ENCODE peak calls at places on chromosomes 6 and 20, in four cellular contexts. A is AG04450, V is lower lobe of right lung, C is BE2C. J is an unnamed sample.

GRCh38 chr20:32356935-32357868 is 929 bp upstream of the ASXL1 start:
- DNase-seq in A (no peak), V (no peak), C (peak; percentile 14), J (peak; percentile 64)

GRCh38 chr20:51315390-51315789 is 227.1 kb downstream of the NFATC2 start:
- DNase-seq in A (no peak), V (no peak), C (no peak), J (no peak)

GRCh38 chr6:143232849-143233248 is 172.2 kb downstream of the AIG1 start:
- DNase-seq in A (no peak), V (peak; percentile 50), C (peak; percentile 58), J (peak; percentile 31)

GRCh38 chr6:37019065-37019450 is 13.6 kb downstream of the FGD2 start:
- DNase-seq in A (no peak), V (no peak), C (peak; percentile 65), J (no peak)

GRCh38 chr6:108832738-108833137 is 15.5 kb upstream of the ARMC2 start:
- DNase-seq in A (no peak), V (no peak), C (no peak), J (no peak)

GRCh38 chr6:107515955-107516354 is 26.0 kb downstream of the SOBP start:
- DNase-seq in A (no peak), V (no peak), C (no peak), J (no peak)

GRCh38 chr20:2804921-2805681 is 4.7 kb upstream of the CPXM1 start:
- DNase-seq in A (no peak), V (no peak), C (no peak), J (no peak)

GRCh38 chr20:1927217-1927616 is 32.0 kb downstream of the SIRPA start:
- DNase-seq in A (no peak), V (no peak), C (no peak), J (no peak)

GRCh38 chr20:3998998-3999397 is 16.4 kb downstream of the RNF24 start:
- DNase-seq in A (no peak), V (no peak), C (no peak), J (no peak)

GRCh38 chr6:154234019-154234772 is 122.4 kb downstream of the IPCEF1 start:
- DNase-seq in A (no peak), V (no peak), C (no peak), J (no peak)

GRCh38 chr6:76026101-76026500 is 46.4 kb downstream of the IMPG1 start:
- DNase-seq in A (no peak), V (no peak), C (no peak), J (peak; percentile 8)

GRCh38 chr6:144110210-144110609 is 14.8 kb upstream of the SF3B5 start:
- DNase-seq in A (no peak), V (no peak), C (no peak), J (no peak)

GRCh38 chr6:27161946-27162603 is 85.4 kb upstream of the PRSS16 start:
- DNase-seq in A (no peak), V (no peak), C (peak; percentile 68), J (peak; percentile 70)

GRCh38 chr6:151068761-151069312 is 170.9 kb upstream of the AKAP12 start:
- DNase-seq in A (no peak), V (no peak), C (no peak), J (peak; percentile 75)

GRCh38 chr6:43972915-43973304 is 154.3 kb downstream of the MRPL14 start:
- DNase-seq in A (peak; percentile 80), V (peak; percentile 79), C (no peak), J (peak; percentile 89)

GRCh38 chr6:45562171-45562570 is 184.4 kb upstream of the SUPT3H start:
- DNase-seq in A (no peak), V (no peak), C (no peak), J (no peak)

GRCh38 chr6:68575765-68576439 is 59.2 kb upstream of the ADGRB3 start:
- DNase-seq in A (no peak), V (peak; percentile 44), C (peak; percentile 15), J (peak; percentile 34)

GRCh38 chr20:39398656-39399055 is 436.5 kb downstream of the DHX35 start:
- DNase-seq in A (no peak), V (no peak), C (no peak), J (no peak)

GRCh38 chr6:166712554-166713228 is 85.6 kb upstream of the RPS6KA2 start:
- DNase-seq in A (no peak), V (no peak), C (no peak), J (no peak)

GRCh38 chr6:52253494-52253893 is 9.2 kb upstream of the IL17F start:
- DNase-seq in A (no peak), V (no peak), C (no peak), J (no peak)

GRCh38 chr6:14665827-14666724 is 548.5 kb downstream of the CD83 start:
- DNase-seq in A (peak; percentile 94), V (peak; percentile 81), C (no peak), J (peak; percentile 93)

GRCh38 chr6:41097467-41098090 is 24.8 kb downstream of the NFYA start:
- DNase-seq in A (no peak), V (no peak), C (no peak), J (peak; percentile 87)

GRCh38 chr6:31948306-31948705 is 2.4 kb downstream of the CFB start:
- DNase-seq in A (no peak), V (no peak), C (no peak), J (no peak)

GRCh38 chr6:146191166-146191565 is 162.3 kb downstream of the GRM1 start:
- DNase-seq in A (no peak), V (no peak), C (no peak), J (no peak)

GRCh38 chr20:40986774-40987173 is 41.8 kb upstream of the TOP1 start:
- DNase-seq in A (no peak), V (no peak), C (no peak), J (no peak)

GRCh38 chr6:76771076-76771634 is 692.1 kb downstream of the HTR1B start:
- DNase-seq in A (no peak), V (no peak), C (no peak), J (no peak)

GRCh38 chr6:4401408-4402367 is 266.3 kb upstream of the ECI2 start:
- DNase-seq in A (no peak), V (no peak), C (no peak), J (peak; percentile 65)

GRCh38 chr20:63556873-63557478 is 3.0 kb downstream of the FNDC11 start:
- DNase-seq in A (no peak), V (no peak), C (no peak), J (no peak)

GRCh38 chr6:32853541-32854375 is at the start of the genes PSMB9 and TAP1:
- DNase-seq in A (peak; percentile 73), V (peak; percentile 97), C (peak; percentile 81), J (peak; percentile 95)

GRCh38 chr6:109527989-109528388 is 45.0 kb upstream of the ZBTB24 start:
- DNase-seq in A (no peak), V (no peak), C (no peak), J (peak; percentile 39)

GRCh38 chr6:15363523-15364400 is 117.9 kb downstream of the JARID2 start:
- DNase-seq in A (no peak), V (no peak), C (peak; percentile 49), J (no peak)

GRCh38 chr6:142304241-142304640 is 2.4 kb downstream of the ADGRG6 start:
- DNase-seq in A (no peak), V (no peak), C (no peak), J (no peak)

GRCh38 chr6:53524455-53524815 is 20.5 kb downstream of the GCLC start:
- DNase-seq in A (no peak), V (no peak), C (no peak), J (peak; percentile 64)

GRCh38 chr6:127854009-127854408 is 46.8 kb downstream of the THEMIS start:
- DNase-seq in A (no peak), V (no peak), C (no peak), J (peak; percentile 24)

GRCh38 chr6:111566873-111567517 is 38.7 kb downstream of the TRAF3IP2 start:
- DNase-seq in A (no peak), V (no peak), C (peak; percentile 67), J (no peak)

GRCh38 chr6:24495516-24495847 is 713 bp downstream of the ALDH5A1 start:
- DNase-seq in A (no peak), V (peak; percentile 84), C (peak; percentile 54), J (peak; percentile 72)

DNA sequence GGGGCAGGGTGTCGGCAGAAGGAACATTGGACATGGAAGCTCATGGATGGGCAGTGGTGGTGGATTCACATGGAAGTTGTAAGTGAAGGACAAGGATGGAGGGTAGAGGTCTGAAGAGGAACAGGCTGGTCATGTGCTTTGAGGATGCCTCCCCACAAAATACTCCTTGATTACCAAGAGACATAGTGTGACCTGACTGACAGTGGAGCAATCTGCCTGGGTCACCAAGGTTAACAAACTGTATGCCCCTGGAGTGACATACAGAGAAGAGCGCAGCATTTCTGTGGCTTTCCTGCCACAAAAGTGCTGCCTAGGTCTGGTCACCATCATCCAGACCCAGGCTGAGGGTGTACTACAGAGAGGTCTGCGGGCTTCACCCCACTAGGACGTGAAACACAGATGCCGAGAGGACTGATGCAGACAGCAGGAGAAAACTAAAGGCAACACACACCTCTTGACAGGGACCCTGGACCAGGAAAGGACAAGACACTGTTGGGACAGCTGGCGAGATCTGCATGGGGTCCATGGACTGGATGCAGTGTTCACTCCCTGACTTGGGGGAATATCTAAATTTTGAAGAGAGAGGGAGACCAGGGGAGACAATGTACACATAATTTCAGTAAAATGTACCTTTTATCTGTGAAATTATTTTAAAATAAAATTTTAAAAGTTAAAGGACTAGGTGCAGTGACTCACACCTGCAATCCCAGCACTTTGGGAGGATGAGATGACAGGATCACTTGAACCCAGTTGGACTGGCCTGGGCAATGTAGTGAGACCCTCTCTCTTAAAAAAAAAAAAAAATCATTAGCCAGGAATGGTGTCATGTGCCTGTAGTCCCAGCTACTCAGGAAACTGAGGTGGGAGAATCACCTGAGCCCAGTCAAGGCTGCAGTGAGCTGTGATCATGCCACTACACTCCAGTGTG is 64.9 kb downstream of the CSE1L start:
- DNase-seq in A (no peak), V (no peak), C (no peak), J (no peak)
- H3K4me3 ChIP-seq in A (no peak overlapping the region), V (no peak overlapping the region), C (no peak overlapping the region), J (no peak overlapping the region)

GRCh38 chr6:97963148-97963680 is 680.2 kb upstream of the MMS22L start:
- DNase-seq in A (no peak), V (no peak), C (no peak), J (peak; percentile 2)

GRCh38 chr6:97958143-97958542 is 675.1 kb upstream of the MMS22L start:
- DNase-seq in A (no peak), V (peak; percentile 28), C (no peak), J (no peak)
- TF ChIP-seq CTCF in A (no peak), V (no peak), C (no peak), J (no peak)

GRCh38 chr6:168078199-168078942 is 641 bp downstream of the FRMD1 start:
- DNase-seq in A (no peak), V (no peak), C (no peak), J (no peak)
- H3K4me3 ChIP-seq in A (no peak overlapping the region), V (no peak overlapping the region), C (no peak overlapping the region), J (no peak overlapping the region)

GRCh38 chr6:129938242-129939020 is 77.3 kb upstream of the TMEM244 start:
- DNase-seq in A (no peak), V (no peak), C (no peak), J (no peak)

GRCh38 chr6:129932321-129932720 is 71.2 kb upstream of the TMEM244 start:
- DNase-seq in A (no peak), V (no peak), C (no peak), J (no peak)

GRCh38 chr6:129940454-129941195 is 77.8 kb upstream of the L3MBTL3 start:
- DNase-seq in A (no peak), V (no peak), C (no peak), J (no peak)

GRCh38 chr6:129936329-129937165 is 75.4 kb upstream of the TMEM244 start:
- DNase-seq in A (peak; percentile 29), V (peak; percentile 52), C (peak; percentile 53), J (peak; percentile 73)
- TF ChIP-seq CTCF in A (peak; percentile 40), V (peak; percentile 44), C (peak; percentile 73), J (peak; percentile 59)

J was measured in choroid plexus epithelial cell.